ENCODE peak calls at places on chromosomes 13 and 19, in nine cellular contexts. F, O, K, P, Q, Z, C, R and Y are unnamed samples.

GRCh38 chr19:55494172-55494761 is 6.0 kb downstream of the SSC5D start:
- DNase-seq in C (no peak), P (no peak), R (no peak), O (no peak), K (no peak), Z (peak; percentile 80), Q (no peak), F (no peak), Y (no peak)

GRCh38 chr19:10604460-10604980 is 17.4 kb upstream of the AP1M2 start:
- DNase-seq in Q (no peak), P (peak; percentile 38), F (peak; percentile 22), K (no peak), R (no peak), C (no peak), O (no peak), Z (no peak), Y (no peak)

GRCh38 chr19:2574971-2575630 is 99.2 kb downstream of the GADD45B start:
- DNase-seq in R (no peak), Q (peak; percentile 37), P (no peak), C (no peak), F (no peak), O (peak; percentile 9), Z (no peak), K (no peak), Y (no peak)

GRCh38 chr13:106088094-106088493 is 447.4 kb downstream of the EFNB2 start:
- DNase-seq in R (no peak), C (no peak), K (no peak), O (no peak), F (no peak), Q (no peak), Z (no peak), P (no peak), Y (no peak)

GRCh38 chr19:49832556-49832955 is 14.5 kb downstream of the MED25 start:
- DNase-seq in K (no peak), P (no peak), C (no peak), Q (no peak), F (no peak), O (no peak), R (no peak), Z (no peak), Y (no peak)

GRCh38 chr19:49554701-49555181 is 25.6 kb downstream of the NOSIP start:
- DNase-seq in K (no peak), Z (no peak), Q (no peak), C (peak; percentile 15), R (no peak), P (no peak), O (peak; percentile 64), F (no peak), Y (no peak)

GRCh38 chr19:12913871-12914690 is 5.0 kb downstream of the SYCE2 start:
- DNase-seq in F (no peak), R (no peak), K (no peak), O (no peak), Q (no peak), Z (no peak), P (no peak), C (peak; percentile 67), Y (no peak)

GRCh38 chr19:1355258-1355973 is 28.3 kb upstream of the NDUFS7 start:
- DNase-seq in C (no peak), Q (no peak), Z (no peak), R (no peak), K (no peak), O (no peak), F (no peak), P (peak; percentile 8), Y (no peak)

GRCh38 chr13:91375119-91375729 is 23.2 kb upstream of the GPC5 start:
- DNase-seq in R (no peak), O (no peak), Q (no peak), F (no peak), Z (no peak), K (peak; percentile 12), C (no peak), P (peak; percentile 19), Y (no peak)

GRCh38 chr13:114082849-114083645 is 49.4 kb downstream of the RASA3 start:
- DNase-seq in O (no peak), K (no peak), Z (no peak), Q (no peak), C (no peak), F (no peak), P (no peak), R (no peak), Y (no peak)

GRCh38 chr13:76937416-76937815 is 10.9 kb upstream of the ACOD1 start:
- DNase-seq in R (peak; percentile 85), K (peak; percentile 35), O (no peak), Q (no peak), F (no peak), P (peak; percentile 92), Z (peak; percentile 96), C (no peak), Y (no peak)

GRCh38 chr19:296476-297225 is 5.4 kb upstream of the PLPP2 start:
- DNase-seq in Z (no peak), P (no peak), Q (no peak), C (no peak), F (no peak), K (no peak), O (peak; percentile 45), R (no peak), Y (no peak)

GRCh38 chr13:25281937-25282332 is 5.4 kb downstream of the MTMR6 start:
- DNase-seq in K (no peak), Z (no peak), R (no peak), O (no peak), C (no peak), F (no peak), P (no peak), Q (no peak), Y (no peak)

GRCh38 chr13:114102521-114103288 is 29.7 kb downstream of the RASA3 start:
- DNase-seq in C (no peak), F (no peak), Q (peak; percentile 42), O (peak; percentile 19), R (no peak), K (no peak), P (no peak), Z (no peak), Y (no peak)

GRCh38 chr13:110250258-110250891 is 56.6 kb downstream of the COL4A1 start:
- DNase-seq in C (no peak), O (no peak), F (no peak), Z (peak; percentile 81), R (no peak), K (no peak), P (peak; percentile 11), Q (no peak), Y (no peak)

GRCh38 chr19:18476507-18477041 is 38.6 kb upstream of the ISYNA1 start:
- DNase-seq in O (no peak), C (no peak), K (no peak), Z (no peak), F (no peak), Q (no peak), P (no peak), R (no peak), Y (no peak)

GRCh38 chr19:18477974-18478373 is 40.0 kb upstream of the ISYNA1 start:
- DNase-seq in Q (no peak), R (no peak), P (no peak), K (no peak), Z (no peak), F (no peak), C (no peak), O (no peak), Y (no peak)

GRCh38 chr19:18478545-18479311 is 40.8 kb upstream of the ISYNA1 start:
- DNase-seq in P (peak; percentile 84), F (peak; percentile 31), Q (no peak), R (peak; percentile 67), C (peak; percentile 30), Z (peak; percentile 73), O (peak; percentile 58), K (peak; percentile 85), Y (no peak)

GRCh38 chr19:18475762-18476331 is 37.9 kb upstream of the ISYNA1 start:
- DNase-seq in Q (no peak), F (no peak), C (no peak), Z (no peak), R (no peak), P (no peak), K (no peak), O (no peak), Y (no peak)

DNA sequence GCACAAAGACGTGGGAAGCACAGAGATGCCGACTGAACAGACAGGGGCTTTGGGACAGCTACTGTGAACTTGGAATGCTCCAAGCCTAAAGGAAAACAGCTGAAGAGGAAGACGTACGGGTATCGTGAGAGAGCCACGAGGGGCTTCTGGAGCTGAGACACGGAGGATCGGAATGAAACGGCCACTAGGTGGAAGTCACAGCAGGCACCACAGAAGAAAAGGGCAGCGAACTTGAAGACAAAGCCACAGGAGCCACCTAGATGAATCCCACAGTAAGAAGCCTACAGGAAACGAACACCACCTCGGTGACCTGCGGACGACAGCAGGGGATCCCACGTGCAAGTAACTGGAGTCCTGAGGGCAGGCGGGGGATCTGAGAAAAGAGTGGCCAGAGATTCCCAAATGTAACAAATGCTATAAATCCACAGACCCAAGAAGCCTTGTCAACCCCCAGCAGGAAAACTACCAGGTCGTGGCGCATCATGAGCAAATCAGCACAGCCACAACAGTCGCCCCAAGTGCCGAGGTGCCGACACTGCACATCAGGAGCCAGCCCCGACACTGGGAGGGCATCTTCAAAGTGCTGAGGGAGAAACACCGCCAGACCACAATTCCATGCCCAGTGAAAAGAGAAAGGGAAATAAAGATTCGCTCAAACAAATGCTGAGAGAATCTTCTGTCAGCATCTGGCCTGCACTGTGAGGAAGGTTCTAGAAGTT is 39.3 kb upstream of the ISYNA1 start:
- DNase-seq in K (peak; percentile 35), R (no peak), P (no peak), Z (no peak), Q (no peak), O (peak; percentile 39), F (no peak), C (no peak), Y (no peak)
- TF ChIP-seq CTCF in K (no peak), R (no peak), P (peak; percentile 40), Z (peak; percentile 48), Q (no peak), O (no peak), F (no peak), C (no peak), Y (peak; percentile 45)

GRCh38 chr13:79901336-79901735 is 420.4 kb downstream of the NDFIP2 start:
- DNase-seq in R (no peak), O (no peak), K (no peak), F (no peak), Z (peak; percentile 1), Q (no peak), C (no peak), P (no peak), Y (no peak)
- TF ChIP-seq CTCF in R (no peak), O (no peak), K (no peak), F (no peak), Z (peak; percentile 31), Q (no peak), C (no peak), P (no peak), Y (no peak)

GRCh38 chr13:84686973-84687372 is 804.7 kb upstream of the SLITRK1 start:
- DNase-seq in Z (no peak), Q (no peak), O (no peak), C (peak; percentile 69), P (no peak), K (no peak), F (no peak), R (no peak), Y (no peak)
- TF ChIP-seq CTCF in Z (no peak), Q (no peak), O (no peak), C (no peak), P (no peak), K (no peak), F (no peak), R (no peak), Y (no peak)

DNA sequence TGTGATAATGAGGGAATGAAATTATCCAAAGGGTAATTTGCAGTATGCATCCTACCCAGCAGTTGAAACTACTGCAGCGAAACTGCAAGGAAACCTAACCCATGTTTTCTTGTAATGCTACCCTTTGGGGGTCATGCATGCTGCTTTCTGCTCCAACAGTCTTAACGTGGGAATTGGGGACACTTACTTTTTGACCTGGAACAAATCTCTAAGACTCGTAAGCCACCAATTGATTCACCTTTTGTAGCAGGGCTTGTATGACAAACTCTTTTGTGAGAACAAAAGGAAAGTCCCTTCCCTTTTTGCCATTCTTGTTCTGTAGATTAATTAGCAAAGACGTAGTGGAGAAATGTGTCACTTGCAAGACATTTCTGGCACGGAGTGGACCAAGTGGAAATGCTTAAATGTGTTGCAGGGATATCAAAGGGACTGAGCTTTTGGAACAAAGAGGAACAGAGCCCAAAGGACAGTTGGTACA is 27.4 kb downstream of the LRCH1 start:
- DNase-seq in O (no peak), C (no peak), R (no peak), K (no peak), Z (no peak), F (no peak), P (no peak), Q (no peak), Y (no peak)
- TF ChIP-seq CTCF in O (no peak), C (no peak), R (no peak), K (no peak), Z (no peak), F (no peak), P (no peak), Q (no peak), Y (no peak)